ENCODE peak calls at places on chromosome 12, in nine cellular contexts. O, Q, M, P, J, E, K, H and W are unnamed samples.

GRCh38 chr12:49547090-49547690 is 8.4 kb downstream of the KCNH3 start:
- DNase-seq in P (no peak), O (no peak), Q (no peak), M (no peak), J (no peak), H (peak; percentile 13), K (peak; percentile 89), E (no peak), W (no peak)

GRCh38 chr12:68138480-68138879 is 21.1 kb downstream of the IFNG start:
- DNase-seq in K (no peak), O (no peak), Q (no peak), H (no peak), E (no peak), M (no peak), J (no peak), P (no peak), W (no peak)

GRCh38 chr12:59570134-59570533 is 25.7 kb upstream of the SLC16A7 start:
- DNase-seq in K (peak; percentile 30), O (peak; percentile 34), E (no peak), H (no peak), P (no peak), M (no peak), Q (no peak), J (no peak), W (no peak)

GRCh38 chr12:60101715-60102114 is 505.9 kb downstream of the SLC16A7 start:
- DNase-seq in P (no peak), Q (no peak), M (peak; percentile 80), J (no peak), K (no peak), O (peak; percentile 32), H (no peak), E (no peak), W (no peak)

GRCh38 chr12:2336409-2336829 is 283.6 kb downstream of the CACNA1C start:
- DNase-seq in K (peak; percentile 88), P (peak; percentile 61), H (no peak), M (peak; percentile 93), O (peak; percentile 93), J (no peak), E (peak; percentile 89), Q (no peak), W (no peak)

GRCh38 chr12:51326762-51327439 is 2.9 kb upstream of the BIN2 start:
- DNase-seq in Q (no peak), H (no peak), O (peak; percentile 55), E (no peak), J (peak; percentile 73), M (peak; percentile 72), P (peak; percentile 23), K (no peak), W (no peak)

GRCh38 chr12:71799105-71799504 is 40.5 kb upstream of the TBC1D15 start:
- DNase-seq in J (no peak), Q (no peak), K (peak; percentile 6), M (peak; percentile 39), P (peak; percentile 80), H (no peak), E (no peak), O (peak; percentile 16), W (no peak)

GRCh38 chr12:19998968-19999792 is 369.2 kb upstream of the PDE3A start:
- DNase-seq in J (no peak), E (no peak), M (no peak), K (no peak), O (no peak), P (no peak), H (no peak), Q (no peak), W (no peak)

GRCh38 chr12:57138526-57139272 is 8.7 kb downstream of the LRP1-AS start:
- DNase-seq in J (peak; percentile 85), P (no peak), M (peak; percentile 76), H (peak; percentile 10), E (peak; percentile 54), K (no peak), Q (no peak), O (no peak), W (no peak)

GRCh38 chr12:1234073-1234472 is 243.1 kb downstream of the ERC1 start:
- DNase-seq in K (no peak), O (peak; percentile 48), M (peak; percentile 20), E (no peak), H (no peak), P (no peak), Q (no peak), J (no peak), W (no peak)

GRCh38 chr12:57603758-57604453 is 718 bp upstream of the DTX3 start:
- DNase-seq in P (no peak), E (no peak), M (peak; percentile 48), Q (no peak), K (no peak), O (peak; percentile 48), H (no peak), J (no peak), W (no peak)

GRCh38 chr12:55716582-55717396 is 943 bp downstream of the BLOC1S1 start:
- DNase-seq in H (no peak), O (no peak), E (no peak), K (peak; percentile 20), P (no peak), J (no peak), Q (no peak), M (no peak), W (no peak)

DNA sequence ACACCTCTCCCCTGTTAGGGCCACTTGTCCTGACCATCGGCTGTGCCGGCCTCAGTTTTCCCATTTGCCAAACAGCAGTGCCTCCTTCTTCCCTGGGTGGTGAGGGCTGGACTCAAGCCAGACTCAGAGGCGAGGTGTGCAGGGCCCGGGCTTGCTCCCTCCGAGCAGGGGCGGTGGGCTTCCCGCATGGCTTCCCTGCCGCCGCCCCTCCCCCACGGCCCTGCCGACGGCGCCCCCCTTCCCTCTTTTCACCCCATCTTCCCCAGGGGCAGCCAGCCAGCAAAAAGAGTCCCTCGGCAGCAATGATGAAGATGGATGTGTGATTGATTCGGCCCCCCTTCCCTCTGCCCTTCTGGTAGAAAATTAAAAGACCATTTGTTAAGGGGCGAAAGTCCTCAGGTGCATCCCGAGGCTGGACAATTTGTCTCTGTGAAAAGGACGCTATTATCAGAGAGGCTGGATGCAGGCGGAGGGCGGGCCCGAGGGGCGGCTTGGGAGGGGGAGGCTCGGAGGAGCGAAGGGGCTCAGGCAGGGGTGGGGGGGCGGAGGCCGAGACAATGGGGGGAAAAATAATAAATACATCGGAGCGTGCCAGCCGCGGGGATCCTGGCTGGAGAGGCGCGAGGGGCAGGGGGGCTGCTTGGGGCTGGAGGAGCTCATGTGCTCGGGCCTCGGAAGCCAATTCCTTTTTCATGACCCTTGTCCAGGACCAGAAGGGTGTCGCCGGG is 48.0 kb upstream of the LHX5 start:
- DNase-seq in Q (no peak), M (no peak), O (no peak), P (no peak), K (no peak), E (no peak), H (no peak), J (no peak), W (no peak)
- TF ChIP-seq CTCF in Q (no peak), M (no peak), O (no peak), P (no peak), K (no peak), E (no peak), H (no peak), J (no peak), W (no peak)

GRCh38 chr12:110888256-110888991 is 32.0 kb downstream of the MYL2 start:
- DNase-seq in H (no peak), Q (no peak), M (no peak), O (no peak), P (peak; percentile 49), K (no peak), E (no peak), J (no peak), W (no peak)
- TF ChIP-seq CTCF in H (no peak), Q (peak; percentile 58), M (no peak), O (no peak), P (peak; percentile 15), K (peak; percentile 51), E (no peak), J (no peak), W (peak; percentile 5)

GRCh38 chr12:97760601-97761000 is 298.0 kb downstream of the RMST start:
- DNase-seq in K (no peak), H (no peak), P (no peak), Q (no peak), M (no peak), J (no peak), O (no peak), E (no peak), W (no peak)
- TF ChIP-seq CTCF in K (no peak), H (no peak), P (no peak), Q (no peak), M (no peak), J (no peak), O (no peak), E (no peak), W (no peak)

GRCh38 chr12:100115291-100115690 is 27.4 kb downstream of the BLTP3B start:
- DNase-seq in O (no peak), E (no peak), K (no peak), P (no peak), M (no peak), J (no peak), H (no peak), Q (no peak), W (no peak)

GRCh38 chr12:100114574-100114973 is 28.1 kb downstream of the BLTP3B start:
- DNase-seq in J (no peak), P (peak; percentile 67), K (no peak), H (no peak), O (peak; percentile 25), Q (no peak), M (peak; percentile 83), E (peak; percentile 29), W (no peak)

GRCh38 chr12:100123316-100124095 is 19.2 kb downstream of the BLTP3B start:
- DNase-seq in Q (no peak), P (no peak), M (peak; percentile 31), O (no peak), K (no peak), H (peak; percentile 18), J (no peak), E (no peak), W (no peak)

GRCh38 chr12:100120355-100120754 is 22.3 kb downstream of the BLTP3B start:
- DNase-seq in O (no peak), K (no peak), P (no peak), H (no peak), E (no peak), J (no peak), Q (no peak), M (no peak), W (no peak)
- TF ChIP-seq CTCF in O (no peak), K (no peak), P (no peak), H (no peak), E (no peak), J (no peak), Q (no peak), M (no peak), W (no peak)

GRCh38 chr12:80598004-80598606 is 109.3 kb upstream of the MYF6 start:
- DNase-seq in P (peak; percentile 78), Q (peak; percentile 20), O (peak; percentile 75), J (no peak), K (peak; percentile 52), M (peak; percentile 62), H (no peak), E (peak; percentile 29), W (no peak)
- TF ChIP-seq CTCF in P (peak; percentile 72), Q (peak; percentile 29), O (peak; percentile 47), J (peak; percentile 30), K (peak; percentile 66), M (peak; percentile 56), H (peak; percentile 69), E (peak; percentile 41), W (peak; percentile 52)

DNA sequence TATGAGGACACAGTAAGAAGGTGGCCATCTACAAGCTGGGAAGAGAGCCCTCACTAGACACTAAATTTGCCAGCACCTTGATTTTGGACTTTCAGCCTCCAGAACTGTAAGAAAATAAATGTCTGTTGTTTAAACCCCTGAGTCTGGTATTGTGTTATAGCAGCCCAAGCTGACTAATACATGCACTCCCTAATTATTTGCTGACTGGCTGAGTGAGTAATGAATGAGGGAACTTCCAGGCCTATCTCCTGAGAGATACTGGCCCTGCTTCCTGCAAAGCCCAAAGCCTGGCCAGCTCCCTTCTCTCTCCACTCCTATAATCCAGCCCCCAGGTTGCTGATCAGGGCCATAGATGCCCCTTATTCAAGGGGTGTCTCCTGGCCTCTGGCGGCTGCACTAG is 120.0 kb upstream of the NOS1 start:
- DNase-seq in M (no peak), P (no peak), H (no peak), E (no peak), K (no peak), Q (no peak), O (no peak), J (no peak), W (no peak)
- TF ChIP-seq CTCF in M (no peak), P (no peak), H (no peak), E (no peak), K (no peak), Q (no peak), O (no peak), J (no peak), W (no peak)